ENCODE peak calls at places on chromosomes 5 and 9, in nine cellular contexts. K is OCI-LY7; L is CD4-positive, alpha-beta T cell; O is mammary epithelial cell; U is endodermal cell; X is kidney; D is cardiac muscle cell; Z is SJSA1; G is pancreas. C is an unnamed sample.

GRCh38 chr5:177607452-177608192 is 7.7 kb downstream of the B4GALT7 start:
- DNase-seq in K (peak; percentile 69), L (peak; percentile 54), O (peak; percentile 67), U (peak; percentile 97), X (peak; percentile 90), D (peak; percentile 91), Z (peak; percentile 66), G (peak; percentile 72), C (peak; percentile 60)

GRCh38 chr9:97564291-97565175 is 63.1 kb downstream of the TMOD1 start:
- DNase-seq in K (no peak), L (no peak), O (peak; percentile 42), U (peak; percentile 39), X (no peak), D (no peak), Z (peak; percentile 9), G (no peak), C (no peak)

GRCh38 chr9:82332018-82332773 is 343.6 kb downstream of the SPATA31D1 start:
- DNase-seq in K (no peak), L (no peak), O (peak; percentile 87), U (no peak), X (no peak), D (no peak), Z (peak; percentile 86), G (no peak), C (no peak)

GRCh38 chr5:140041492-140042421 is 1.3 kb downstream of the NRG2 start:
- DNase-seq in K (no peak), L (peak; percentile 2), O (peak; percentile 66), U (peak; percentile 66), X (peak; percentile 82), D (peak; percentile 65), Z (no peak), G (peak; percentile 95), C (no peak)

GRCh38 chr5:126692971-126693370 is 84.0 kb upstream of the LMNB1 start:
- DNase-seq in K (no peak), L (no peak), O (no peak), U (peak; percentile 10), X (no peak), D (no peak), Z (no peak), G (no peak), C (no peak)

GRCh38 chr5:15722305-15722704 is 222.3 kb downstream of the FBXL7 start:
- DNase-seq in K (no peak), L (no peak), O (no peak), U (no peak), X (no peak), D (no peak), Z (no peak), G (no peak), C (no peak)

GRCh38 chr5:1375871-1376850 is 31.3 kb upstream of the CLPTM1L start:
- DNase-seq in K (no peak), L (no peak), O (no peak), U (no peak), X (peak; percentile 28), D (no peak), Z (no peak), G (no peak), C (no peak)

GRCh38 chr5:33612386-33612785 is 171.6 kb downstream of the TARS1 start:
- DNase-seq in K (no peak), L (no peak), O (peak; percentile 38), U (no peak), X (no peak), D (no peak), Z (peak; percentile 27), G (no peak), C (no peak)

DNA sequence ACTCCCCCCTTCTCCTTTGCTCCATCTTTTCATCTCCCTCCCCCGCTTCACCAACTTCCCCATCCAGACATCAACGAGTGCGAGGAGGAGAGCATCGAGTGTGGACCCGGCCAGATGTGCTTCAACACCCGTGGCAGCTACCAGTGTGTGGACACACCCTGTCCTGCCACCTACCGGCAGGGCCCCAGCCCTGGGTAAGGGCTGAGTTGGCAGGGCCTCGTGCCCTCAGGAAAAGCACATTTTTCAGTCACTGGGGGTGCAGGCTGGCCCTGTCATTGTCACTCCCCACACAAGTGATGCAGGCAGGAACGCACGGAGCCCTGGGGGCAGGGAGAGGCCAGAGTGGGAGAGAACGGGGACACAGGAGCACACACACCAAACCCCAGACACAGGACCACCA is 12.4 kb upstream of the ASS1 start:
- DNase-seq in K (no peak), L (no peak), O (no peak), U (no peak), X (no peak), D (no peak), Z (no peak), G (no peak), C (no peak)
- H3K27ac ChIP-seq in K (no peak overlapping the region), L (no peak overlapping the region), O (no peak overlapping the region), U (no peak overlapping the region), X (no peak overlapping the region), D (no peak overlapping the region), Z (no peak overlapping the region), G (no peak overlapping the region), C (no peak overlapping the region)

GRCh38 chr5:143101134-143101533 is 302.4 kb downstream of the NR3C1 start:
- DNase-seq in K (no peak), L (no peak), O (no peak), U (no peak), X (no peak), D (no peak), Z (no peak), G (no peak), C (no peak)

GRCh38 chr5:143106175-143106574 is 297.3 kb downstream of the NR3C1 start:
- DNase-seq in K (peak; percentile 24), L (no peak), O (peak; percentile 53), U (no peak), X (no peak), D (peak; percentile 52), Z (peak; percentile 54), G (peak; percentile 73), C (no peak)

GRCh38 chr5:143105216-143105905 is 298.1 kb downstream of the NR3C1 start:
- DNase-seq in K (no peak), L (no peak), O (no peak), U (no peak), X (no peak), D (no peak), Z (no peak), G (no peak), C (no peak)

GRCh38 chr5:143101740-143102386 is 301.6 kb downstream of the NR3C1 start:
- DNase-seq in K (no peak), L (no peak), O (no peak), U (no peak), X (no peak), D (peak; percentile 29), Z (no peak), G (no peak), C (no peak)

DNA sequence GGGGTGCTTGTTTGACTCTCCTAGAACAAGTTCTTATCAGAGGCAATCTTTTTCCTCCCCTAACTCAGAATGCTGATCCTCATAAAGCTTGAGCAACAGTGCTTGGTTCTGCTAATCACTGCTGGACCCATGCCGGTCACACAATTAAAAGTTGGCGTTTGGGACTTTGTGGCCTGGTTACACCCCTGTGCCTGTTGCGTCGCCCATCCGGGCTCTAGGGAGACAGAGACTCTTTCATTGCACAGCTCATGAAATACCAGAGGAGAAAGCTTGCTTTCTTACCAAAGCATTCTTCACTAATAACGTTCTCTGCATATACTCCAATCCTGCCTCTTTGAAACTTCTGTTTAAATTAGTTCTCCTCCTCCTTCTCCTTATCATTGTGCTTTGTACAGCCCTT is 301.1 kb downstream of the NR3C1 start:
- DNase-seq in K (no peak), L (no peak), O (no peak), U (no peak), X (peak; percentile 72), D (no peak), Z (no peak), G (no peak), C (no peak)
- H3K27ac ChIP-seq in K (no peak overlapping the region), L (no peak overlapping the region), O (no peak overlapping the region), U (no peak overlapping the region), X (no peak overlapping the region), D (no peak overlapping the region), Z (no peak overlapping the region), G (no peak overlapping the region), C (no peak overlapping the region)

GRCh38 chr9:127548352-127548878 is 63.7 kb upstream of the STXBP1 start:
- DNase-seq in K (no peak), L (no peak), O (no peak), U (no peak), X (no peak), D (no peak), Z (no peak), G (no peak), C (no peak)

GRCh38 chr9:127543221-127543620 is 68.9 kb upstream of the STXBP1 start:
- DNase-seq in K (no peak), L (no peak), O (no peak), U (no peak), X (no peak), D (no peak), Z (no peak), G (no peak), C (no peak)

GRCh38 chr9:127543973-127544533 is 68.0 kb upstream of the STXBP1 start:
- DNase-seq in K (no peak), L (no peak), O (no peak), U (no peak), X (no peak), D (no peak), Z (no peak), G (peak; percentile 56), C (no peak)

GRCh38 chr9:127546125-127546832 is 65.8 kb upstream of the STXBP1 start:
- DNase-seq in K (no peak), L (no peak), O (no peak), U (no peak), X (peak; percentile 78), D (no peak), Z (no peak), G (peak; percentile 50), C (no peak)

GRCh38 chr9:127545196-127546124 is 66.6 kb upstream of the STXBP1 start:
- DNase-seq in K (no peak), L (no peak), O (peak; percentile 89), U (peak; percentile 82), X (peak; percentile 93), D (no peak), Z (peak; percentile 76), G (peak; percentile 99), C (no peak)
- H3K27ac ChIP-seq in K (no peak overlapping the region), L (no peak overlapping the region), O (peak overlapping the region; percentile 63), U (peak overlapping the region; percentile 68), X (peak overlapping the region; percentile 92), D (peak overlapping the region; percentile 58), Z (peak overlapping the region; percentile 57), G (peak overlapping the region; percentile 93), C (no peak overlapping the region)

GRCh38 chr9:4026925-4027324 is 272.9 kb downstream of the GLIS3 start:
- DNase-seq in K (no peak), L (no peak), O (no peak), U (no peak), X (no peak), D (no peak), Z (no peak), G (no peak), C (no peak)

GRCh38 chr9:4022435-4023067 is 277.3 kb downstream of the GLIS3 start:
- DNase-seq in K (no peak), L (no peak), O (no peak), U (no peak), X (no peak), D (no peak), Z (no peak), G (no peak), C (no peak)

GRCh38 chr9:4030751-4031150 is 269.1 kb downstream of the GLIS3 start:
- DNase-seq in K (no peak), L (no peak), O (no peak), U (no peak), X (no peak), D (no peak), Z (no peak), G (no peak), C (no peak)

GRCh38 chr9:4024281-4024680 is 275.6 kb downstream of the GLIS3 start:
- DNase-seq in K (no peak), L (no peak), O (no peak), U (no peak), X (no peak), D (no peak), Z (no peak), G (no peak), C (no peak)

GRCh38 chr9:4027616-4028015 is 272.3 kb downstream of the GLIS3 start:
- DNase-seq in K (no peak), L (no peak), O (no peak), U (no peak), X (no peak), D (no peak), Z (no peak), G (no peak), C (no peak)
- H3K27ac ChIP-seq in K (no peak overlapping the region), L (no peak overlapping the region), O (no peak overlapping the region), U (no peak overlapping the region), X (no peak overlapping the region), D (no peak overlapping the region), Z (no peak overlapping the region), G (no peak overlapping the region), C (no peak overlapping the region)